ENCODE peak calls at places on chromosome 21, in eight cellular contexts. One of them, this sample, is unnamed.
A peak's percentile ranks its signal among the peaks of the same experiment; 100 is the strongest.

GRCh38 chr21:31236528-31236927 is 107.5 kb downstream of the TIAM1 start:
- DNase-seq in cardiac fibroblast: no peak
- DNase-seq in endothelial cell: no peak
- DNase-seq in AG09319: no peak
- DNase-seq in tibial artery: no peak
- DNase-seq in OCI-LY7: no peak
- DNase-seq in fibroblast of lung: peak; percentile 63
- DNase-seq in neural crest cell: no peak
- DNase-seq in this sample: no peak

GRCh38 chr21:23740463-23740862 is 1866.8 kb downstream of the MRPL39 start:
- DNase-seq in cardiac fibroblast: no peak
- DNase-seq in endothelial cell: no peak
- DNase-seq in AG09319: no peak
- DNase-seq in tibial artery: no peak
- DNase-seq in OCI-LY7: no peak
- DNase-seq in fibroblast of lung: no peak
- DNase-seq in neural crest cell: no peak
- DNase-seq in this sample: no peak

GRCh38 chr21:21688877-21689276 is 690.7 kb downstream of the NCAM2 start:
- DNase-seq in cardiac fibroblast: peak; percentile 52
- DNase-seq in endothelial cell: peak; percentile 31
- DNase-seq in AG09319: no peak
- DNase-seq in tibial artery: no peak
- DNase-seq in OCI-LY7: no peak
- DNase-seq in fibroblast of lung: peak; percentile 32
- DNase-seq in neural crest cell: no peak
- DNase-seq in this sample: peak; percentile 39

GRCh38 chr21:42222386-42222785 is 3.4 kb downstream of the ABCG1 start:
- DNase-seq in cardiac fibroblast: no peak
- DNase-seq in endothelial cell: no peak
- DNase-seq in AG09319: no peak
- DNase-seq in tibial artery: no peak
- DNase-seq in OCI-LY7: no peak
- DNase-seq in fibroblast of lung: no peak
- DNase-seq in neural crest cell: no peak
- DNase-seq in this sample: no peak

GRCh38 chr21:33403128-33403785 is at the start of gene IFNGR2:
- DNase-seq in cardiac fibroblast: no peak
- DNase-seq in endothelial cell: peak; percentile 36
- DNase-seq in AG09319: no peak
- DNase-seq in tibial artery: no peak
- DNase-seq in OCI-LY7: peak; percentile 68
- DNase-seq in fibroblast of lung: no peak
- DNase-seq in neural crest cell: peak; percentile 18
- DNase-seq in this sample: peak; percentile 54

GRCh38 chr21:42209801-42210479 is 9.0 kb upstream of the ABCG1 start:
- DNase-seq in cardiac fibroblast: peak; percentile 14
- DNase-seq in endothelial cell: no peak
- DNase-seq in AG09319: no peak
- DNase-seq in tibial artery: no peak
- DNase-seq in OCI-LY7: no peak
- DNase-seq in fibroblast of lung: no peak
- DNase-seq in neural crest cell: no peak
- DNase-seq in this sample: no peak

GRCh38 chr21:28669331-28669730 is 323.3 kb downstream of the LTN1 start:
- DNase-seq in cardiac fibroblast: no peak
- DNase-seq in endothelial cell: no peak
- DNase-seq in AG09319: no peak
- DNase-seq in tibial artery: no peak
- DNase-seq in OCI-LY7: no peak
- DNase-seq in fibroblast of lung: peak; percentile 25
- DNase-seq in neural crest cell: no peak
- DNase-seq in this sample: no peak

GRCh38 chr21:25283720-25284119 is 323.6 kb downstream of the MRPL39 start:
- DNase-seq in cardiac fibroblast: peak; percentile 77
- DNase-seq in endothelial cell: peak; percentile 36
- DNase-seq in AG09319: peak; percentile 23
- DNase-seq in tibial artery: no peak
- DNase-seq in OCI-LY7: peak; percentile 1
- DNase-seq in fibroblast of lung: peak; percentile 25
- DNase-seq in neural crest cell: no peak
- DNase-seq in this sample: no peak

GRCh38 chr21:14452031-14452778 is 69.3 kb upstream of the HSPA13 start:
- DNase-seq in cardiac fibroblast: no peak
- DNase-seq in endothelial cell: no peak
- DNase-seq in AG09319: no peak
- DNase-seq in tibial artery: no peak
- DNase-seq in OCI-LY7: no peak
- DNase-seq in fibroblast of lung: no peak
- DNase-seq in neural crest cell: no peak
- DNase-seq in this sample: peak; percentile 15

GRCh38 chr21:34974162-34974981 is 74.7 kb downstream of the RUNX1 start:
- DNase-seq in cardiac fibroblast: no peak
- DNase-seq in endothelial cell: no peak
- DNase-seq in AG09319: no peak
- DNase-seq in tibial artery: no peak
- DNase-seq in OCI-LY7: peak; percentile 73
- DNase-seq in fibroblast of lung: no peak
- DNase-seq in neural crest cell: no peak
- DNase-seq in this sample: no peak

GRCh38 chr21:21102874-21103273 is 104.7 kb downstream of the NCAM2 start:
- DNase-seq in cardiac fibroblast: no peak
- DNase-seq in endothelial cell: no peak
- DNase-seq in AG09319: no peak
- DNase-seq in tibial artery: no peak
- DNase-seq in OCI-LY7: no peak
- DNase-seq in fibroblast of lung: no peak
- DNase-seq in neural crest cell: no peak
- DNase-seq in this sample: no peak

GRCh38 chr21:16076465-16076864 is 346.7 kb downstream of the USP25 start:
- DNase-seq in cardiac fibroblast: no peak
- DNase-seq in endothelial cell: no peak
- DNase-seq in AG09319: no peak
- DNase-seq in tibial artery: no peak
- DNase-seq in OCI-LY7: no peak
- DNase-seq in fibroblast of lung: no peak
- DNase-seq in neural crest cell: no peak
- DNase-seq in this sample: no peak

GRCh38 chr21:15037894-15038293 is 26.9 kb downstream of the NRIP1 start:
- DNase-seq in cardiac fibroblast: no peak
- DNase-seq in endothelial cell: no peak
- DNase-seq in AG09319: no peak
- DNase-seq in tibial artery: no peak
- DNase-seq in OCI-LY7: no peak
- DNase-seq in fibroblast of lung: no peak
- DNase-seq in neural crest cell: no peak
- DNase-seq in this sample: no peak

GRCh38 chr21:25171438-25171837 is 435.8 kb downstream of the MRPL39 start:
- DNase-seq in cardiac fibroblast: peak; percentile 24
- DNase-seq in endothelial cell: no peak
- DNase-seq in AG09319: no peak
- DNase-seq in tibial artery: no peak
- DNase-seq in OCI-LY7: no peak
- DNase-seq in fibroblast of lung: peak; percentile 81
- DNase-seq in neural crest cell: no peak
- DNase-seq in this sample: no peak

GRCh38 chr21:28436286-28436932 is 556.3 kb downstream of the LTN1 start:
- DNase-seq in cardiac fibroblast: peak; percentile 85
- DNase-seq in endothelial cell: no peak
- DNase-seq in AG09319: no peak
- DNase-seq in tibial artery: no peak
- DNase-seq in OCI-LY7: no peak
- DNase-seq in fibroblast of lung: peak; percentile 77
- DNase-seq in neural crest cell: no peak
- DNase-seq in this sample: no peak

GRCh38 chr21:42047821-42048613 is 23.1 kb upstream of the UMODL1 start:
- DNase-seq in cardiac fibroblast: peak; percentile 94
- DNase-seq in endothelial cell: no peak
- DNase-seq in AG09319: peak; percentile 56
- DNase-seq in tibial artery: peak; percentile 80
- DNase-seq in OCI-LY7: no peak
- DNase-seq in fibroblast of lung: peak; percentile 100
- DNase-seq in neural crest cell: no peak
- DNase-seq in this sample: no peak

GRCh38 chr21:8997011-8997440 is 1524.4 kb upstream of the TPTE start:
- DNase-seq in cardiac fibroblast: no peak
- DNase-seq in endothelial cell: no peak
- DNase-seq in AG09319: no peak
- DNase-seq in tibial artery: no peak
- DNase-seq in OCI-LY7: no peak
- DNase-seq in fibroblast of lung: no peak
- DNase-seq in neural crest cell: no peak
- DNase-seq in this sample: no peak

GRCh38 chr21:16821588-16821987 is 691.3 kb upstream of the CXADR start:
- DNase-seq in cardiac fibroblast: no peak
- DNase-seq in endothelial cell: no peak
- DNase-seq in AG09319: no peak
- DNase-seq in tibial artery: no peak
- DNase-seq in OCI-LY7: no peak
- DNase-seq in fibroblast of lung: peak; percentile 62
- DNase-seq in neural crest cell: no peak
- DNase-seq in this sample: no peak

GRCh38 chr21:39313457-39314154 is at the start of gene BRWD1:
- DNase-seq in cardiac fibroblast: peak; percentile 90
- DNase-seq in endothelial cell: peak; percentile 80
- DNase-seq in AG09319: peak; percentile 74
- DNase-seq in tibial artery: peak; percentile 66
- DNase-seq in OCI-LY7: peak; percentile 93
- DNase-seq in fibroblast of lung: peak; percentile 88
- DNase-seq in neural crest cell: peak; percentile 78
- DNase-seq in this sample: peak; percentile 89
- TF ChIP-seq CTCF in cardiac fibroblast: no peak
- TF ChIP-seq CTCF in endothelial cell: no peak
- TF ChIP-seq CTCF in AG09319: peak; percentile 14
- TF ChIP-seq CTCF in tibial artery: peak; percentile 25
- TF ChIP-seq CTCF in OCI-LY7: peak; percentile 52
- TF ChIP-seq CTCF in fibroblast of lung: no peak
- TF ChIP-seq CTCF in neural crest cell: peak; percentile 49
- TF ChIP-seq CTCF in this sample: peak; percentile 32

GRCh38 chr21:40719615-40720014 is 127.3 kb downstream of the DSCAM start:
- DNase-seq in cardiac fibroblast: no peak
- DNase-seq in endothelial cell: no peak
- DNase-seq in AG09319: no peak
- DNase-seq in tibial artery: no peak
- DNase-seq in OCI-LY7: no peak
- DNase-seq in fibroblast of lung: no peak
- DNase-seq in neural crest cell: no peak
- DNase-seq in this sample: no peak
- TF ChIP-seq CTCF in cardiac fibroblast: no peak
- TF ChIP-seq CTCF in endothelial cell: no peak
- TF ChIP-seq CTCF in AG09319: no peak
- TF ChIP-seq CTCF in tibial artery: no peak
- TF ChIP-seq CTCF in OCI-LY7: no peak
- TF ChIP-seq CTCF in fibroblast of lung: no peak
- TF ChIP-seq CTCF in neural crest cell: no peak
- TF ChIP-seq CTCF in this sample: no peak

GRCh38 chr21:46347203-46347550 is 23.2 kb downstream of the PCNT start:
- DNase-seq in cardiac fibroblast: no peak
- DNase-seq in endothelial cell: no peak
- DNase-seq in AG09319: no peak
- DNase-seq in tibial artery: no peak
- DNase-seq in OCI-LY7: no peak
- DNase-seq in fibroblast of lung: no peak
- DNase-seq in neural crest cell: no peak
- DNase-seq in this sample: no peak

GRCh38 chr21:46346296-46347202 is 22.6 kb downstream of the PCNT start:
- DNase-seq in cardiac fibroblast: no peak
- DNase-seq in endothelial cell: no peak
- DNase-seq in AG09319: no peak
- DNase-seq in tibial artery: no peak
- DNase-seq in OCI-LY7: no peak
- DNase-seq in fibroblast of lung: no peak
- DNase-seq in neural crest cell: no peak
- DNase-seq in this sample: no peak

GRCh38 chr21:46345861-46346260 is 21.9 kb downstream of the PCNT start:
- DNase-seq in cardiac fibroblast: no peak
- DNase-seq in endothelial cell: no peak
- DNase-seq in AG09319: no peak
- DNase-seq in tibial artery: no peak
- DNase-seq in OCI-LY7: no peak
- DNase-seq in fibroblast of lung: no peak
- DNase-seq in neural crest cell: no peak
- DNase-seq in this sample: no peak

GRCh38 chr21:46349134-46349760 is 25.3 kb downstream of the PCNT start:
- DNase-seq in cardiac fibroblast: no peak
- DNase-seq in endothelial cell: no peak
- DNase-seq in AG09319: no peak
- DNase-seq in tibial artery: no peak
- DNase-seq in OCI-LY7: no peak
- DNase-seq in fibroblast of lung: no peak
- DNase-seq in neural crest cell: no peak
- DNase-seq in this sample: no peak

DNA sequence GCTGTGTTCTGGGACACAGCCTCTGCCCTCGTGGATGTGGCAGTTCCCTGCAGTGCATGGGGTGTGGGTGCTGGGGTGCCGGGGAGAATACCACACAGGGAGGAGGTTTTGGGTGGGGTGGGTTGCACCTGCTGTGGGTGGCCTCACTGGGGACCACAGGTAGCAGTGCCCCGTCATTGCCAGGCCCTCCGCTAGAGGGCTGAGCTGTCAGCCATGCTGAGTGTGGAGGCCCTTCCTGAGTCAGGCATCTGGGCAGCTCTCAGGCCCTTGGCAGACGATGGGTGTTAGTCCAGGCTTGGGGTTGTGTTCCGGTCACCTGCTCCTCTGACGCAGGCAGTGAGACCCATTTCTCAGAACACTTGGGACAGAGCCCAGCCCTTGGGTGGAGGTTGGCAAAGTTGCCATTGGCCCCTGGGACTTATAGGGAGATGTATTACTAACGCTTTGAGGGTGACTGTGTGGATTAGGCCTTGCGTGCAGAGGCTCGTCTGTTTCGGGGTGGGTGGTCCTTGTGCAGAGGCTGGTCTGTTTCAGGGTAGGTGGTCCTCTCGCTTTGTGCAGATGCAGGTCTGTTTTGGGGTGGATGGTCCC is 23.9 kb downstream of the PCNT start:
- DNase-seq in cardiac fibroblast: peak; percentile 28
- DNase-seq in endothelial cell: no peak
- DNase-seq in AG09319: no peak
- DNase-seq in tibial artery: no peak
- DNase-seq in OCI-LY7: peak; percentile 43
- DNase-seq in fibroblast of lung: peak; percentile 31
- DNase-seq in neural crest cell: no peak
- DNase-seq in this sample: no peak
- TF ChIP-seq CTCF in cardiac fibroblast: no peak
- TF ChIP-seq CTCF in endothelial cell: no peak
- TF ChIP-seq CTCF in AG09319: no peak
- TF ChIP-seq CTCF in tibial artery: no peak
- TF ChIP-seq CTCF in OCI-LY7: peak; percentile 69
- TF ChIP-seq CTCF in fibroblast of lung: peak; percentile 27
- TF ChIP-seq CTCF in neural crest cell: no peak
- TF ChIP-seq CTCF in this sample: no peak

DNA sequence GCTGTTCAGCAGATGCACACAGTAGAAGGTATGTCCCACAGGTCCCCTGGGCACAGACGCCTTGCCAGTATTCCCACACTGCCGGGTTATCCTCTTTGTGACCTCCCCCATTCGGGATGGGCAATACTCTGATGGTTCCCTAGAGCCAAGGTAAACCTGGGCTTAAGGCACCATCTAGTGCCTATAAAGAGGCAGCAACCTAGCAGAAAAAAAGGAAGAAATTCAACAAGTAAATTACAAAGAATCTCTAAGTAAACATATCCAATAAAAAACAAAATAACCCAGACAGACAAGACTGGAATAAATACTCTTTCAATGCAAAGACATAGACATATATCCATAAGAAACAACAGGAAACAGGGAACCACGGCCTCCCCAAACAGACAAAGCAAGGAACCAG is 39.4 kb downstream of the HSF2BP start:
- DNase-seq in cardiac fibroblast: peak; percentile 52
- DNase-seq in endothelial cell: no peak
- DNase-seq in AG09319: no peak
- DNase-seq in tibial artery: no peak
- DNase-seq in OCI-LY7: peak; percentile 11
- DNase-seq in fibroblast of lung: no peak
- DNase-seq in neural crest cell: no peak
- DNase-seq in this sample: no peak
- TF ChIP-seq CTCF in cardiac fibroblast: peak; percentile 26
- TF ChIP-seq CTCF in endothelial cell: no peak
- TF ChIP-seq CTCF in AG09319: no peak
- TF ChIP-seq CTCF in tibial artery: no peak
- TF ChIP-seq CTCF in OCI-LY7: peak; percentile 50
- TF ChIP-seq CTCF in fibroblast of lung: no peak
- TF ChIP-seq CTCF in neural crest cell: peak; percentile 37
- TF ChIP-seq CTCF in this sample: no peak

This sample was measured in glutamatergic neuron.